ENCODE peak calls at places on chromosomes 3 and 15, in seven cellular contexts. S, H, G, E, P, I and B are unnamed samples.

GRCh38 chr15:60982249-60982932 is 246.7 kb downstream of the RORA start:
- DNase-seq in H (no peak), P (no peak), G (no peak), I (peak), E (no peak), S (no peak), B (no peak)

GRCh38 chr3:128369106-128369708 is 97.5 kb downstream of the DNAJB8 start:
- DNase-seq in P (no peak), G (no peak), H (no peak), S (peak), I (no peak), E (no peak), B (no peak)

GRCh38 chr3:182309120-182309519 is 484.2 kb upstream of the ATP11B start:
- DNase-seq in S (no peak), I (no peak), E (no peak), H (no peak), P (peak), G (no peak), B (no peak)

GRCh38 chr15:68316061-68316804 is 38.7 kb downstream of the FEM1B start:
- DNase-seq in G (no peak), S (no peak), H (no peak), E (no peak), I (no peak), P (no peak), B (peak)

GRCh38 chr3:4985330-4986174 is 6.3 kb downstream of the BHLHE40 start:
- DNase-seq in P (no peak), S (peak), G (peak), I (peak), E (no peak), H (no peak), B (no peak)

GRCh38 chr3:140931801-140932200 is 9.8 kb upstream of the SLC25A36 start:
- DNase-seq in E (no peak), I (peak), H (no peak), S (no peak), G (no peak), P (no peak), B (no peak)

GRCh38 chr3:151863611-151864010 is 9.8 kb upstream of the SUCNR1 start:
- DNase-seq in S (no peak), E (no peak), I (peak), H (no peak), P (no peak), G (no peak), B (no peak)

GRCh38 chr3:15685927-15686326 is 84.4 kb downstream of the BTD start:
- DNase-seq in S (no peak), E (no peak), P (no peak), H (no peak), I (peak), G (no peak), B (no peak)

GRCh38 chr15:61748529-61748928 is 311.7 kb downstream of the VPS13C start:
- DNase-seq in E (no peak), S (no peak), P (peak), H (no peak), I (no peak), G (no peak), B (no peak)

GRCh38 chr15:100310511-100310910 is 31.3 kb downstream of the ADAMTS17 start:
- DNase-seq in I (no peak), H (no peak), P (no peak), S (no peak), G (no peak), E (no peak), B (no peak)

GRCh38 chr3:100354850-100355249 is 20.3 kb downstream of the NIT2 start:
- DNase-seq in S (no peak), E (no peak), P (no peak), G (no peak), H (no peak), I (peak), B (no peak)

GRCh38 chr15:92524161-92524560 is 130.5 kb downstream of the ST8SIA2 start:
- DNase-seq in G (no peak), P (no peak), S (no peak), I (no peak), E (no peak), H (no peak), B (no peak)

GRCh38 chr3:64216706-64217105 is 8.6 kb downstream of the PRICKLE2 start:
- DNase-seq in S (no peak), G (no peak), I (peak), E (no peak), H (no peak), P (no peak), B (no peak)